ENCODE peak calls at places on chromosomes 7 and 10, in four cellular contexts. One of them, this sample, is unnamed.
A peak's percentile ranks its signal among the peaks of the same experiment; 100 is the strongest.

GRCh38 chr10:102186128-102186527 is 33.9 kb downstream of the NOLC1 start:
- DNase-seq in H9: no peak
- DNase-seq in IMR-90: no peak
- DNase-seq in H1: no peak
- DNase-seq in this sample: no peak

GRCh38 chr10:16843252-16843870 is 26.1 kb upstream of the RSU1 start:
- DNase-seq in H9: no peak
- DNase-seq in IMR-90: peak; percentile 82
- DNase-seq in H1: no peak
- DNase-seq in this sample: peak; percentile 70

GRCh38 chr10:22317121-22317370 is 858 bp downstream of the COMMD3 start:
- DNase-seq in H9: no peak
- DNase-seq in IMR-90: no peak
- DNase-seq in H1: no peak
- DNase-seq in this sample: no peak

GRCh38 chr7:44962483-44963251 is 16.1 kb downstream of the MYO1G start:
- DNase-seq in H9: peak; percentile 62
- DNase-seq in IMR-90: no peak
- DNase-seq in H1: no peak
- DNase-seq in this sample: no peak

GRCh38 chr10:114179747-114180146 is 594 bp downstream of the TDRD1 start:
- DNase-seq in H9: no peak
- DNase-seq in IMR-90: no peak
- DNase-seq in H1: no peak
- DNase-seq in this sample: no peak

GRCh38 chr10:34444223-34445183 is 370.6 kb downstream of the PARD3 start:
- DNase-seq in H9: no peak
- DNase-seq in IMR-90: peak; percentile 17
- DNase-seq in H1: no peak
- DNase-seq in this sample: no peak

GRCh38 chr10:17655567-17656146 is 11.7 kb downstream of the STAM start:
- DNase-seq in H9: no peak
- DNase-seq in IMR-90: no peak
- DNase-seq in H1: no peak
- DNase-seq in this sample: peak; percentile 76

GRCh38 chr10:99395750-99396445 is 34.5 kb downstream of the GOT1 start:
- DNase-seq in H9: no peak
- DNase-seq in IMR-90: peak; percentile 83
- DNase-seq in H1: no peak
- DNase-seq in this sample: peak; percentile 91

GRCh38 chr10:126876456-126876855 is 28.8 kb upstream of the DOCK1 start:
- DNase-seq in H9: no peak
- DNase-seq in IMR-90: no peak
- DNase-seq in H1: no peak
- DNase-seq in this sample: no peak

GRCh38 chr7:6590645-6591110 is 857 bp downstream of the INTS15 start:
- DNase-seq in H9: no peak
- DNase-seq in IMR-90: no peak
- DNase-seq in H1: no peak
- DNase-seq in this sample: peak; percentile 67

DNA sequence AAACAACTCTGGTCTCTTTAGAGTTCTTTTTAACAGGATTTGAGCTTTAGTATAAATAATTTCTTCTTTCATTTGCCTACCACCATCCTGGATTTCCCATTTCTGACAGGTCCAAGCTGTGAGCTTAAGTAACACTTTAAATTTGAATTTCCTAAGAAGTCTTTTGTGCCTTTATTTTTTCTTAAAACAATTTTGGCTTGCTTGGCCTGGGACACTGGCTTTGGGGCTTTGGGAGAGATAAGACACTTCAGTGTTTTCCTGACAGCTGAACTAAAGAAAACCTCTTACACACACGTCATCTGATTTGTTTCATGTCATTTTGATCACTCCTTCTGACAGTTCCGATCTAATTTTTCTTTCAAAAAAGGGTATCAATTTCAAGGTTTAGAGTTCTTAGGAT is 121.3 kb upstream of the BMPER start:
- DNase-seq in H9: no peak
- DNase-seq in IMR-90: no peak
- DNase-seq in H1: no peak
- DNase-seq in this sample: no peak
- H3K56ac ChIP-seq in H9: no peak overlapping the region
- H3K56ac ChIP-seq in IMR-90: no peak overlapping the region
- H3K56ac ChIP-seq in H1: no peak overlapping the region
- H3K56ac ChIP-seq in this sample: no peak overlapping the region

GRCh38 chr7:150978136-150978789 is at the start of gene KCNH2:
- DNase-seq in H9: peak; percentile 88
- DNase-seq in IMR-90: no peak
- DNase-seq in H1: no peak
- DNase-seq in this sample: peak; percentile 73

GRCh38 chr7:150979706-150980390 is 1.7 kb upstream of the KCNH2 start:
- DNase-seq in H9: no peak
- DNase-seq in IMR-90: no peak
- DNase-seq in H1: no peak
- DNase-seq in this sample: no peak

GRCh38 chr7:150976529-150977381 is 1.4 kb downstream of the KCNH2 start:
- DNase-seq in H9: peak; percentile 87
- DNase-seq in IMR-90: no peak
- DNase-seq in H1: no peak
- DNase-seq in this sample: no peak

GRCh38 chr7:150975536-150976285 is 2.4 kb downstream of the KCNH2 start:
- DNase-seq in H9: no peak
- DNase-seq in IMR-90: no peak
- DNase-seq in H1: no peak
- DNase-seq in this sample: no peak

DNA sequence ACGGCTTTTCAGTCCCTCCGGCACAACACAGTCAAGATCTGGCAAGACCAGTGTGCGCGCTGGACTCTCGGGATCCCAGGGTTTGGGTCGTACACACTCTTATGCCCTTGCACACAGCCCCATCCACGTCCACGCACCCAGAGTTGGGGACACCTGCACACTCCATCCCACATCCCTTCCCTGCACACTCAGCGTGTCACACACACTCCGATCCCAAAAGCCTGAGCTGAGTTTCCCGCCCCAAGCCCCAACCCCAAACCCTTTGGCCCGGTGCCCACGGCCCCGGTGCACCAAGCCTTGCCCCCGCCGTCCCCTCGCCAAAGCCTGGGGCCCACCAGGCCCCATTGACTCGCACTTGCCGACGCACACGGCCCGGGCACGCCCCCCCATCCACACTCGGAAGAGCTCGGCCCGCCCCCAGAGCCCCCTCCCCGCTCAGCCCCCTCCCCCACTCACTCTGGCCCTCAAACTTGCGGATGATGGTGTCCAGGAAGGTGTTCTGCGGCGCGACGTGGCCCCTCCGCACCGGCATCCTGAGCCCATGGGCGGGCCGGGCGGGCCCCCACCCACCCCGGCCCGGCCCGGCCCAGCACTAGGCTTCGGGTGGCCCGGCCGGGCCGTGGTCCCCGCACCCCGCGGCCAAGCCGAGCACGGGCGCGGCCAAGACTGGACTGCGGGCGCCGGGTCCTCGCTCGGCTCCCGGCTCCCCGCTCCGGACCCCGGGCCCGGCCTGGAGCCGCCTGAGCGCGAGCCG is 562 bp downstream of the KCNH2 start:
- DNase-seq in H9: no peak
- DNase-seq in IMR-90: no peak
- DNase-seq in H1: no peak
- DNase-seq in this sample: no peak
- H4K8ac ChIP-seq in H9: no peak overlapping the region
- H4K8ac ChIP-seq in IMR-90: no peak overlapping the region
- H4K8ac ChIP-seq in H1: no peak overlapping the region
- H4K8ac ChIP-seq in this sample: no peak overlapping the region

GRCh38 chr10:47030191-47030698 is 119.0 kb downstream of the PTPN20 start:
- DNase-seq in H9: peak; percentile 10
- DNase-seq in IMR-90: no peak
- DNase-seq in H1: no peak
- DNase-seq in this sample: no peak

GRCh38 chr10:47031251-47031952 is 120.2 kb downstream of the PTPN20 start:
- DNase-seq in H9: peak; percentile 47
- DNase-seq in IMR-90: no peak
- DNase-seq in H1: no peak
- DNase-seq in this sample: peak; percentile 67

GRCh38 chr10:47027812-47028260 is 116.6 kb downstream of the PTPN20 start:
- DNase-seq in H9: peak; percentile 15
- DNase-seq in IMR-90: no peak
- DNase-seq in H1: no peak
- DNase-seq in this sample: no peak

GRCh38 chr10:47028466-47028865 is 117.2 kb downstream of the PTPN20 start:
- DNase-seq in H9: peak; percentile 19
- DNase-seq in IMR-90: no peak
- DNase-seq in H1: no peak
- DNase-seq in this sample: no peak

DNA sequence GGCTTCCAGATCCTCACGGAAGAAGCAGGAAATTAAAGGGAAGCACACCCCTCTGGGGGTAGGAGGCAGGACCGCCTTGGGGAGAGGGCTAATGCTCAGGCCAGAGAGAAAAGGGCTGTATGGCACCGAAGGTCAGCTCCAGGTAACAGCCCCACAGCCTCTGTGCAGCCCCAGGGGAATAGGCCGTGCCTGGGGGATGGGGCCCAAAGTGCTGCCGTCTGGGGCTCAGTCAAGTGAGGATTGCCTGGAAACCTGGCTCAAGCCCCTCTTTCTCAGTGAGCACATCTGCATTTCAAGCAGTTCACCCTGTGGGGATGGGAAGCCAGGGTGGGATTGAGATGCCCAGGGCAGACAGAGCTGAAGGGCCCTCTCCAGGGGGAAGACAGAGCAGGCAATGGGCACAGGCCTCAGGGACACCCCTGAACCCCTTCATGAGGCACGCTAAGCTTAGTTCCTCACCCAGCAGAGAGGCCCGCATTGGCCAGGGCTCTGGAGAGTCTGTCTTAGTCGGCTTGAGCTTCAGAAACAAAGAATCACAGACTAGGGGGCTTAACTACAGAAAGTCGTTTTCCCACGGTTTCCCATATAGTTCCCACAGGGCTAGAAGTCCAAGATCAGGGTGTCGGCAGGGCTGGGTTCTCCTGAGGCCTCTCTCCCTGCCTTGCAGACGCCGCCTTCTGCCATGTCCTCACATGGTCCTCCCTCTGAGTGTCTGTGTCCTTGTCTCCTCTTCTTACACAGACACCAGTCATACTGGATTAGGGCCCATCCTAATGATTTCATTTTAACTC is 118.1 kb downstream of the PTPN20 start:
- DNase-seq in H9: peak; percentile 14
- DNase-seq in IMR-90: no peak
- DNase-seq in H1: no peak
- DNase-seq in this sample: no peak
- H3K56ac ChIP-seq in H9: no peak overlapping the region
- H3K56ac ChIP-seq in IMR-90: no peak overlapping the region
- H3K56ac ChIP-seq in H1: no peak overlapping the region
- H3K56ac ChIP-seq in this sample: no peak overlapping the region

GRCh38 chr7:78020131-78020873 is 221.7 kb downstream of the PHTF2 start:
- DNase-seq in H9: no peak
- DNase-seq in IMR-90: peak; percentile 91
- DNase-seq in H1: no peak
- DNase-seq in this sample: peak; percentile 83
- H4K8ac ChIP-seq in H9: no peak overlapping the region
- H4K8ac ChIP-seq in IMR-90: peak overlapping the region; percentile 83
- H4K8ac ChIP-seq in H1: no peak overlapping the region
- H4K8ac ChIP-seq in this sample: peak overlapping the region; percentile 95

DNA sequence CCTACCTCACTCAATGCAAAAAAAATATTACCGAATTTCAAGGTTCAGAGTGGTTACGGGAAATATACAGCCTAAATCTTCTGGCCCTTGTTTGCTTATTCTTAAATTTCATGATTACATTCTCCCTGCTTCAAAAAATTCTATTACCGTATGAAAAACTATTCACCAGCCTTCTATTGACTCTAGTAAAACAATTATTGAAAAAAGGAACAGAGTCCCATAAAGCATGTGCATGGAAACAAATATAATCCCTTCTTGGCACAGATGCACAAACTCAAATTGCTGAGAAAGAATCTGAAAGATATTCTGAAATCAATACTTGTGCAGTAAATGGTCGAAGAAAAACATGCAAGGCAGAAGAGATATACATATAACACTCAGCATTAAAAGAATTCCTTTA is 83.5 kb downstream of the LRRN3 start:
- DNase-seq in H9: no peak
- DNase-seq in IMR-90: no peak
- DNase-seq in H1: no peak
- DNase-seq in this sample: no peak
- H3K56ac ChIP-seq in H9: no peak overlapping the region
- H3K56ac ChIP-seq in IMR-90: no peak overlapping the region
- H3K56ac ChIP-seq in H1: no peak overlapping the region
- H3K56ac ChIP-seq in this sample: no peak overlapping the region

GRCh38 chr7:75563171-75563570 is 71.1 kb downstream of the SPDYE5 start:
- DNase-seq in H9: no peak
- DNase-seq in IMR-90: no peak
- DNase-seq in H1: no peak
- DNase-seq in this sample: no peak
- H4K8ac ChIP-seq in H9: no peak overlapping the region
- H4K8ac ChIP-seq in IMR-90: no peak overlapping the region
- H4K8ac ChIP-seq in H1: no peak overlapping the region
- H4K8ac ChIP-seq in this sample: no peak overlapping the region

GRCh38 chr7:22849158-22849557 is 26.5 kb upstream of the TOMM7 start:
- DNase-seq in H9: no peak
- DNase-seq in IMR-90: no peak
- DNase-seq in H1: no peak
- DNase-seq in this sample: no peak
- H3K56ac ChIP-seq in H9: no peak overlapping the region
- H3K56ac ChIP-seq in IMR-90: no peak overlapping the region
- H3K56ac ChIP-seq in H1: no peak overlapping the region
- H3K56ac ChIP-seq in this sample: no peak overlapping the region

This sample was measured in mesendoderm.